ENCODE peak calls at places on chromosome 1, in four cellular contexts. W, G, T and X are unnamed samples.

GRCh38 chr1:153428073-153428638 is 11.8 kb downstream of the S100A7A start:
- DNase-seq in W (no peak), G (peak; percentile 89), T (no peak), X (no peak)

GRCh38 chr1:41784516-41785279 is 134.0 kb downstream of the HIVEP3 start:
- DNase-seq in W (no peak), G (no peak), T (no peak), X (no peak)

GRCh38 chr1:3518256-3518655 is 63.8 kb downstream of the ARHGEF16 start:
- DNase-seq in W (no peak), G (no peak), T (no peak), X (no peak)

GRCh38 chr1:228381336-228381735 is 25.3 kb downstream of the TRIM11 start:
- DNase-seq in W (no peak), G (no peak), T (no peak), X (no peak)

GRCh38 chr1:52662645-52663313 is 29.8 kb downstream of the SHISAL2A start:
- DNase-seq in W (no peak), G (no peak), T (peak; percentile 40), X (no peak)

GRCh38 chr1:3501856-3502665 is 47.6 kb downstream of the ARHGEF16 start:
- DNase-seq in W (no peak), G (peak; percentile 95), T (peak; percentile 75), X (peak; percentile 84)

GRCh38 chr1:178537445-178538090 is 24.7 kb downstream of the TEX35 start:
- DNase-seq in W (no peak), G (no peak), T (no peak), X (peak; percentile 56)

GRCh38 chr1:19885821-19886220 is 3.6 kb downstream of the OTUD3 start:
- DNase-seq in W (no peak), G (no peak), T (no peak), X (no peak)

GRCh38 chr1:206575165-206575893 is 36.9 kb downstream of the EIF2D start:
- DNase-seq in W (no peak), G (no peak), T (no peak), X (peak; percentile 74)

GRCh38 chr1:108190686-108191416 is 9.3 kb downstream of the SLC25A24 start:
- DNase-seq in W (no peak), G (no peak), T (no peak), X (no peak)

GRCh38 chr1:1683104-1683905 is 9.3 kb downstream of the SLC35E2B start:
- DNase-seq in W (no peak), G (no peak), T (peak; percentile 10), X (no peak)

DNA sequence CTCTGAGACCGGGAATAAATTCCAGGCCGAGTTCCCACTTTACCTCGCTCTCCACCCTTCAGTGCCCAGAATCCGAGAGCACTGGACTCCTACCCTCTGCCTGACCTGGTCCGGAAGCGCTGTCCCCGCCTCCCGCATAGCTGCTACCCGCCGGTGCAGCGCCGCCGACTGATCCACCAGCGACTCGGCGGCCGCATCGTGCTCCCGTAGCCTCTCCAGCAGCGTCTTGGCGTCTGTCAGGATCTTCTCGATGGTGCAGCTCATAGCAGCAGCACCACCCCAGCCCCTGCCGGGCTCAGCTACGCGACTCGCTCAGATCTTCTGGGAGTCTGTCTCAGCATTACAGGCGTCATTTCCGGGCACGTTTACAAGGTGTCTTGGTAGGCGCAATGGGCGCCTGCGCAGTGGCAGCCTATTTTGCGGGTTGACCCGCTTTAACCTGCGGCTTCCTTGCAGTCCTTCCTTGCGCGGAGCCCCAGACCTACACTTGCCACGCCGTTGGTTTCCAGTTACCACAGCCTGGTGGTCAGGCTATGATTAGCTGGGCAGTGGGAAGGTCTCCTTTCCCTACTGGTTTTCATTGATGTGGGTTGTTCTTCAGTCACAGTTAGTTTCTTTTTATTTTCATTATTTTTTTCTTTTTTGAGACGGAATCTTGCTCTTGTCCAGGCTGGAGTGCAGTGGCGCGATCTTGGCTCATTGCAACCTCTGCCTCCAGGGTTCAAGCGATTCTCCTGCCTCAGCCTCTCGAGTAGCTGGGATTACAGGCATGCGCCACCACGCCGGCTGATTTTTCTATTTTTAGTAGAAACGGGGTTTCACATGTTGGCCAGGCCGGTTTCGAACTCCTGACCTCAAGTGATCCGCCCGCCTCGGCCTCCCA is at the start of gene SIKE1:
- DNase-seq in W (peak; percentile 80), G (peak; percentile 96), T (peak; percentile 90), X (peak; percentile 97)
- TF ChIP-seq EP300 in W (no peak), G (no peak), T (no peak), X (no peak)

GRCh38 chr1:18643154-18644012 is 12.7 kb downstream of the PAX7 start:
- DNase-seq in W (no peak), G (no peak), T (peak; percentile 73), X (no peak)

GRCh38 chr1:18644013-18644399 is 13.4 kb downstream of the PAX7 start:
- DNase-seq in W (no peak), G (no peak), T (peak; percentile 36), X (no peak)

GRCh38 chr1:18640228-18641004 is 9.8 kb downstream of the PAX7 start:
- DNase-seq in W (no peak), G (no peak), T (peak; percentile 49), X (no peak)

GRCh38 chr1:18641005-18641941 is 10.6 kb downstream of the PAX7 start:
- DNase-seq in W (no peak), G (no peak), T (peak; percentile 49), X (no peak)

DNA sequence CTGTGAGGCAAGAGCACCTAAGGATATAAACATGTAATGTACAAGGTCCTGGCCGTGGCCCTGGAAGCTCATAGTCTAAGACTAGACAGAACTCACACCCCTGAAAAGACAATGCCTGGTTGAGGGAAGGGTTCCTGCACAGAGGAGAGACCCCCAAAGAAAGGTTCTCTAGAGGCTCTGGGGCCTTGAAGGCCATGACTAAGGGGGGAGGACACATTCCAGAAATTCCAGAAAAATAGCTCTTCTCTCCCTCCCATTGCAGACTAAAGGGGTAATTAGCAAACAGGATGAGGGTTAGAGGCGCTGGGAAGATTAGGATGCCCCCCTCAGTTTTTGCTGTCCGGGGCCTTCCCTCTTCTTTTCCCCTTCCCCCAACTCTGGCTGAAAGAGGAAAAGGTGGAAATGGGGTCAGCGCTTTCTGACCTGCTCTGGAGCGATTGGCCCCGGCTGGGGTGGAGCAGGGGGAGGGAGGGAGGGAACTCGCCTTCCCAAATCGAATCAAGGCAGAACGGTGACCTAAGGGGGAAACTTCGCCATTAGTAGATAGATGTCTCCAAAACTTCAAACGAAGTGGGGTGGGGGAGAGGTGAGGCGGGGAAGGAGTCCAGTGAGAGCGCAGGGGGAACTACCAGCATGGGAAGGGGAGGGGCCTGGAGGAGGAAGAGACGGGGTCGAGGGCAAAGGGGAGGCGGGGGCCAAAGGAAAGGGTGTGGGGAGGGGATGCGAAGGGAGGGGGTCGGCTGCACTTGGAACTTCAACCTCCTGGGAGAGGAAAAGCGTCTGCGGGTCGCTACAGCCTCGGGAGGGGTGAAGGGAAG is 11.8 kb downstream of the PAX7 start:
- DNase-seq in W (no peak), G (no peak), T (no peak), X (no peak)
- H3K36me3 ChIP-seq in W (no peaks in the 10 kb centered on the region), G (no peaks in the 10 kb centered on the region), T (no peaks in the 10 kb centered on the region), X (no peaks in the 10 kb centered on the region)

DNA sequence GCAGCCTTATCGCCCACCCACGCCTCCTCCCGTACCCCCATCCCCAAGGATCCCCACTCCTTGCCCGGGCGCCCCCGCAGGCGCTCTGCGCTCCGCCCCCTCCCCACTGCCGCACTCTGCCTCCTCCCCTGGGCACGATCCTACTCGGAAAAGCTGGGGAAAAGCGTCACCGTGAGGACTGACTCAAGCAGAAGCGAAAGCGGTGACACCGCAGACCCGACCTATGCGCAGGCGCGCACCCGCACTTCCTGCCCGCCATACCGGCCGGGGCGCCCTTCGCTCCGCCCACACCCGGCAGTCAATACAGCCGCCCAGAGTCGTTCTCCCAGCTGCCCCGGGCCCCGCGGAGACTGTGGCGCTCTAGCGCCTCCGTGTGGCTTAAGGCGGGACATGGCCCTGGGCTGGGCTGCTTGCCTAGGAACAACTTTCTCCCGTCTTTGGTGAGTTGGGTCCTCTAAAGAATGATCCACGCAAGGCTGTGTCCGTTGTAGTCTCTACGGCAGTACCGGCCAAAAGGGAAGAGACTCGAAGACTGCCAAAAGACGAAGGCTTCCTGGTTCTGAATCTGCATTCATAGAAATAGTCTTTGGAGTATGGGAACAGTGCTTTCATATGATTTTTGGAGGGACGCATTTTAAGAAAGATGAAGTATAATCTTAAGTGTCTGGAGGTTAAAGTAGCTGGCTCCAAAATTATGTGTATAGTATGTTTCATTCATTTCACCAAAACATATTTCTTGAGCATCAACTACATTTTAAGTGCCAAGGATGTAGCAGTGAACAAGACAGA is at the start of gene OMA1:
- DNase-seq in W (peak; percentile 83), G (peak; percentile 99), T (peak; percentile 96), X (peak; percentile 99)
- TF ChIP-seq EP300 in W (no peak), G (no peak), T (no peak), X (no peak)

GRCh38 chr1:53869454-53870117 is 20.0 kb downstream of the YIPF1 start:
- DNase-seq in W (no peak), G (no peak), T (no peak), X (no peak)

DNA sequence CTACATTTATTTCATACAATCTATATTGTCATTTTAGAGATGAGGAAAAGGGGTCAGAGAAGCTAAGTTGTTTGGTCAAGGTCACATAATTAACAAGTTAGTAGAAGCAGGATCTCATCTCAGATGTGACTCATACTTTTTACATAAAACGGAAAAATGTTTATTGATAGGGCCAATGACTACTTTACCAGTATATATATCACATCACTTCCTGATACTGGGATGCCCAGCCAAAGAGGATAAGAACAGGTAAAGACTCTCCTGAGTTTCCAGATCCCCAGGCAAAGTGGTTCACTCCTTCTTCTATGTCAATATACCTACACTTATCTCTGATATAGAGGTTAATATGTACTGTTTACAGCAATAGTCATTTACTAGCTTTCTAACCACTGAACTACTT is 21.0 kb downstream of the YIPF1 start:
- DNase-seq in W (no peak), G (no peak), T (no peak), X (no peak)
- H3K36me3 ChIP-seq in W (peaks cover 1% of the 10 kb centered on the region), G (peaks cover 65% of the 10 kb centered on the region), T (peaks cover 43% of the 10 kb centered on the region), X (peaks cover 6% of the 10 kb centered on the region)

GRCh38 chr1:93219443-93219842 is 38.9 kb downstream of the CCDC18 start:
- DNase-seq in W (peak; percentile 16), G (no peak), T (no peak), X (no peak)

GRCh38 chr1:93222987-93223675 is 42.6 kb downstream of the CCDC18 start:
- DNase-seq in W (no peak), G (no peak), T (peak; percentile 9), X (no peak)

DNA sequence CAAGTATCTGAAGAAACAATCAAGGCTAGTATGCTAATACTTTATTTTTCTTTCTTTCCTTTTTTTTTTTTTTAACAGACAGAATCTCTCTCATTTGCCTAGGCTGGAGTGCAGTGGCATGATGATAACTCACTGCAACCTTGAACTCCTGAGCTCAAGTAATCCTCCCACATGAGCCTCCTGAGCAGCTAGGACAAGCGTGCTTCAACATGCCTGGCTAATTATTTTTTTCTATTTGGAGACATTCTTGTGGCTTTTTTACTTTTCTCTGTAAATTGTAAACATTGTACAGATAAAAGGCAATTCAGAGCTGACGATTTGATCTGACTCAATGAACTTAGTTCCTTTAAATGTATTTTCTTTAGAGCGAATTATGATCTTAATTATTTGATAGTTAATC is 41.4 kb downstream of the CCDC18 start:
- DNase-seq in W (no peak), G (no peak), T (no peak), X (no peak)
- TF ChIP-seq EP300 in W (no peak), G (no peak), T (no peak), X (no peak)

GRCh38 chr1:17633654-17634053 is 94.2 kb downstream of the ARHGEF10L start:
- DNase-seq in W (no peak), G (no peak), T (no peak), X (no peak)
- H3K36me3 ChIP-seq in W (no peaks in the 10 kb centered on the region), G (peaks cover 100% of the 10 kb centered on the region), T (peaks cover 49% of the 10 kb centered on the region), X (peaks cover 97% of the 10 kb centered on the region)

GRCh38 chr1:29186252-29186651 is 4.6 kb upstream of the SRSF4 start:
- DNase-seq in W (no peak), G (no peak), T (no peak), X (no peak)
- TF ChIP-seq EP300 in W (no peak), G (no peak), T (no peak), X (no peak)